ENCODE peak calls at places on chromosome 1, in five cellular contexts. C is HepG2, L is GM12878, D is H1, S is K562. O is an unnamed sample.

GRCh38 chr1:226679853-226680516 is 59.1 kb downstream of the ITPKB start:
- DNase-seq in C (no peak), L (no peak), D (peak; percentile 97), S (peak; percentile 77), O (no peak)

GRCh38 chr1:17347769-17348592 is 24.0 kb upstream of the PADI6 start:
- DNase-seq in C (no peak), L (no peak), D (no peak), S (peak; percentile 63), O (peak; percentile 61)

GRCh38 chr1:180384606-180385005 is 117.8 kb downstream of the ACBD6 start:
- DNase-seq in C (no peak), L (no peak), D (no peak), S (no peak), O (no peak)

GRCh38 chr1:226603976-226604845 is 55.6 kb downstream of the STUM start:
- DNase-seq in C (no peak), L (no peak), D (no peak), S (no peak), O (no peak)

GRCh38 chr1:42290130-42290529 is 44.9 kb downstream of the FOXJ3 start:
- DNase-seq in C (no peak), L (no peak), D (no peak), S (no peak), O (no peak)

GRCh38 chr1:66364578-66365391 is 169.2 kb upstream of the SGIP1 start:
- DNase-seq in C (no peak), L (no peak), D (no peak), S (no peak), O (no peak)

GRCh38 chr1:95509989-95510388 is 276.0 kb downstream of the RWDD3 start:
- DNase-seq in C (no peak), L (no peak), D (no peak), S (no peak), O (no peak)

GRCh38 chr1:28779751-28780150 is 32.2 kb upstream of the OPRD1 start:
- DNase-seq in C (no peak), L (no peak), D (no peak), S (no peak), O (no peak)

GRCh38 chr1:95232646-95233320 is 1.2 kb upstream of the RWDD3 start:
- DNase-seq in C (no peak), L (no peak), D (no peak), S (no peak), O (no peak)

GRCh38 chr1:30807318-30808066 is 49.9 kb upstream of the LAPTM5 start:
- DNase-seq in C (no peak), L (no peak), D (no peak), S (no peak), O (no peak)

GRCh38 chr1:205504311-205505075 is at the start of gene CDK18:
- DNase-seq in C (peak; percentile 78), L (no peak), D (peak; percentile 69), S (peak; percentile 71), O (peak; percentile 73)

GRCh38 chr1:112767646-112768045 is 52.5 kb upstream of the PPM1J start:
- DNase-seq in C (no peak), L (no peak), D (no peak), S (no peak), O (no peak)

GRCh38 chr1:20584890-20585289 is 4.0 kb upstream of the CDA start:
- DNase-seq in C (peak; percentile 18), L (no peak), D (no peak), S (no peak), O (no peak)

GRCh38 chr1:22340873-22341272 is 110.8 kb upstream of the ZBTB40 start:
- DNase-seq in C (no peak), L (no peak), D (no peak), S (no peak), O (no peak)

GRCh38 chr1:113759341-113760101 is at the start of gene PHTF1:
- DNase-seq in C (peak; percentile 52), L (no peak), D (peak; percentile 53), S (peak; percentile 91), O (peak; percentile 21)

GRCh38 chr1:231774719-231775322 is 148.2 kb downstream of the DISC1 start:
- DNase-seq in C (no peak), L (no peak), D (no peak), S (no peak), O (no peak)

GRCh38 chr1:94621392-94621791 is 79.8 kb upstream of the F3 start:
- DNase-seq in C (no peak), L (no peak), D (no peak), S (peak; percentile 35), O (peak; percentile 73)

GRCh38 chr1:226588484-226588883 is 39.9 kb downstream of the STUM start:
- DNase-seq in C (no peak), L (no peak), D (no peak), S (no peak), O (no peak)

GRCh38 chr1:176843352-176844297 is 320.9 kb downstream of the ASTN1 start:
- DNase-seq in C (peak; percentile 7), L (no peak), D (no peak), S (peak; percentile 19), O (peak; percentile 7)

GRCh38 chr1:100847481-100847880 is 47.2 kb downstream of the EXTL2 start:
- DNase-seq in C (no peak), L (no peak), D (no peak), S (no peak), O (no peak)

DNA sequence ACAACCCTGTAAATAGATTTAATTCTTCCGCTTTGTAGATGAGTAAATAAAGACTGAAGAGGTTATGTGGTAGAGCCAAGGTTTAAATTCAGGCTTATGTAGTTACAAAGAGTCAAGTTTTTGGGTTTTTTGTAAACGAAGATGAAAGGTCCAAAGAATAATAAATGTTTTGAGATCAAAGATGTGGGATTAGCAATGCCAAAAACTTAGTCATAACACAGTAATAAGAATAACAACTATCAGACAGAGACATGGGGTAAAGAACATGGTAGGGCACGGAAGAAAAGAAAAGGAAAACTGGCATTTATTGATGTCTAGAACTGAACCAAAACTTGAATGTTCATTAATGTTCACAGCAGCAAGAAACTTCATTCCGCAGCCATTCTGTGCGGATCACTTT is 42.9 kb downstream of the EXTL2 start:
- DNase-seq in C (no peak), L (no peak), D (no peak), S (no peak), O (no peak)
- TF ChIP-seq JUND in C (no peak), L (no peak), D (no peak), S (no peak), O (no peak)

GRCh38 chr1:86741947-86742572 is 37.7 kb downstream of the SH3GLB1 start:
- DNase-seq in C (peak; percentile 13), L (no peak), D (no peak), S (peak; percentile 33), O (peak; percentile 34)
- TF ChIP-seq SP1 in C (no peak), L (no peak), D (no peak), S (no peak), O (no peak)

DNA sequence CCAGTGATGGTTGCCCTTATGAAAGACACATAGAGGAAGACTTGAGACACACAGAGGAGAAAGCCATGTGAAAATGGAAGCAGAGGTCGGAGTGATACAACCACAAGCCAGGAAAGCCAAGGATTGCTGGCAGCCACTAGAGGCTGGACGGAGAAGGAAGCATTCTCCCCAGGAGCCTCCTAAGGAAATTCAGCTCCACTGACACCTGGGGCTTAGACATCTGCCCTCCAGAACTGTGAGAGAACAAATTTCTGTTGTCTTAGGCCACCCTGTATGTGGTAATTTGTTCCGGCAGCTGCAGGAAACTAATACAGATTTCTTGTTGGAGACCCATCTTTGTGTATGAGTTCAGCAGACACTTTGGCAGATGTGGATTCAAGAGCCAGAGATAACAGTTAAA is 126.9 kb upstream of the ATP1A1 start:
- DNase-seq in C (no peak), L (no peak), D (no peak), S (no peak), O (no peak)
- TF ChIP-seq JUND in C (no peak), L (no peak), D (no peak), S (no peak), O (no peak)

GRCh38 chr1:10679521-10680220 is 116.8 kb downstream of the CASZ1 start:
- DNase-seq in C (peak; percentile 82), L (no peak), D (peak; percentile 43), S (peak; percentile 78), O (peak; percentile 65)
- TF ChIP-seq SP1 in C (no peak), L (peak; percentile 46), D (peak; percentile 100), S (peak; percentile 60), O (peak; percentile 98)

GRCh38 chr1:202952818-202953217 is 5.3 kb downstream of the ADIPOR1 start:
- DNase-seq in C (no peak), L (no peak), D (no peak), S (no peak), O (no peak)
- TF ChIP-seq JUND in C (no peak), L (no peak), D (no peak), S (no peak), O (no peak)

DNA sequence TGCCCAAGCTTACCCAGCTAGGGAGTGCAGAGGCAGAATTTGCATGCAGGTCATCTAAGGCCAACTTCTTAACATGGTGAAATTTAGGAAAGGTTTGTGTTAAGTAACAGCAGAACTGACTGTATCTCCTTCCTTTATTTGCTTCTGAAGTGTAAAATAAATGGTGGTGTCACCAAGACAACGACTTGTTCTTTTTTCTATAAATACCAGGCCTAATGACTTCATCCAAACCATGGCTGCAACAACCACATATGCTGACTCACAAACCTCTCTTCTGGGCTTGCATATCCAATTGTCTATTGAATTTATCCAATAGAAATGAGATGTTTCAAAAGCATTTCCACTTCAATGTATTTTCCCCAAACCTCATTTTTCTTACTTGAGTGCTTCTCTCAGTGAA is 19.1 kb downstream of the COL24A1 start:
- DNase-seq in C (no peak), L (no peak), D (no peak), S (no peak), O (no peak)
- TF ChIP-seq SP1 in C (no peak), L (no peak), D (no peak), S (no peak), O (no peak)

GRCh38 chr1:220876511-220877347 is 2.5 kb upstream of the HLX start:
- DNase-seq in C (no peak), L (no peak), D (no peak), S (no peak), O (no peak)
- TF ChIP-seq JUND in C (no peak), L (no peak), D (no peak), S (no peak), O (no peak)